ENCODE peak calls at places on chromosomes 16 and 17, in seven cellular contexts. Y is foreskin fibroblast; N is bronchial epithelial cell; A is ovary; K is CD8-positive, alpha-beta T cell; U is CD4-positive, alpha-beta T cell; G is GM12878. H is an unnamed sample.

GRCh38 chr16:82093901-82094300 is 58.8 kb downstream of the HSD17B2 start:
- DNase-seq in Y (no peak), N (peak; percentile 86), A (no peak), K (no peak), U (no peak), G (no peak), H (no peak)

GRCh38 chr17:73285916-73286862 is 24.5 kb upstream of the CPSF4L start:
- DNase-seq in Y (no peak), N (no peak), A (peak; percentile 58), K (no peak), U (no peak), G (no peak), H (no peak)

GRCh38 chr17:75557075-75557851 is 30.3 kb upstream of the MYO15B start:
- DNase-seq in Y (peak; percentile 41), N (peak; percentile 4), A (peak; percentile 66), K (no peak), U (no peak), G (no peak), H (peak; percentile 79)

GRCh38 chr16:85328665-85329058 is 216.4 kb upstream of the CIBAR2 start:
- DNase-seq in Y (no peak), N (no peak), A (no peak), K (no peak), U (no peak), G (no peak), H (no peak)

GRCh38 chr17:5238333-5238732 is 3.7 kb upstream of the SCIMP start:
- DNase-seq in Y (no peak), N (no peak), A (no peak), K (no peak), U (no peak), G (no peak), H (no peak)

GRCh38 chr17:17737938-17738894 is 57.0 kb downstream of the RAI1 start:
- DNase-seq in Y (no peak), N (peak; percentile 50), A (peak; percentile 73), K (no peak), U (no peak), G (no peak), H (no peak)

GRCh38 chr17:16129844-16130243 is 85.5 kb downstream of the NCOR1 start:
- DNase-seq in Y (no peak), N (no peak), A (no peak), K (no peak), U (no peak), G (no peak), H (no peak)

GRCh38 chr17:38606646-38607611 is 1.2 kb upstream of the SRCIN1 start:
- DNase-seq in Y (no peak), N (no peak), A (no peak), K (no peak), U (no peak), G (no peak), H (no peak)

GRCh38 chr17:73393962-73394361 is 82.2 kb upstream of the CDC42EP4 start:
- DNase-seq in Y (peak; percentile 14), N (peak; percentile 41), A (no peak), K (no peak), U (no peak), G (no peak), H (no peak)

GRCh38 chr16:9103546-9103945 is 12.1 kb downstream of the HAPSTR1 start:
- DNase-seq in Y (no peak), N (no peak), A (no peak), K (no peak), U (no peak), G (no peak), H (no peak)

GRCh38 chr17:27808629-27809028 is 8.3 kb upstream of the NOS2 start:
- DNase-seq in Y (no peak), N (no peak), A (no peak), K (no peak), U (no peak), G (peak; percentile 24), H (no peak)

GRCh38 chr16:74480150-74481029 is 59.1 kb upstream of the CLEC18B start:
- DNase-seq in Y (peak; percentile 75), N (peak; percentile 85), A (no peak), K (no peak), U (no peak), G (no peak), H (no peak)

GRCh38 chr17:79919164-79919585 is 79.9 kb upstream of the CBX4 start:
- DNase-seq in Y (peak; percentile 72), N (peak; percentile 26), A (peak; percentile 67), K (no peak), U (no peak), G (no peak), H (no peak)

GRCh38 chr16:79839851-79840321 is 239.3 kb upstream of the MAF start:
- DNase-seq in Y (no peak), N (no peak), A (peak; percentile 55), K (no peak), U (no peak), G (no peak), H (no peak)

GRCh38 chr17:82479602-82480001 is 21.1 kb downstream of the NARF start:
- DNase-seq in Y (no peak), N (no peak), A (no peak), K (no peak), U (no peak), G (no peak), H (no peak)

GRCh38 chr17:57097832-57098421 is 12.9 kb downstream of the AKAP1 start:
- DNase-seq in Y (peak; percentile 76), N (no peak), A (no peak), K (no peak), U (no peak), G (no peak), H (no peak)

GRCh38 chr17:62790554-62790953 is 17.6 kb downstream of the MARCHF10 start:
- DNase-seq in Y (peak; percentile 89), N (peak; percentile 75), A (no peak), K (no peak), U (no peak), G (no peak), H (no peak)

GRCh38 chr17:40901981-40902862 is 17.2 kb upstream of the KRT20 start:
- DNase-seq in Y (peak; percentile 64), N (peak; percentile 90), A (no peak), K (no peak), U (no peak), G (no peak), H (no peak)

GRCh38 chr16:86391486-86391885 is 118.8 kb upstream of the FOXF1 start:
- DNase-seq in Y (no peak), N (no peak), A (no peak), K (no peak), U (no peak), G (no peak), H (no peak)

GRCh38 chr16:55056585-55057520 is 126.2 kb downstream of the IRX5 start:
- DNase-seq in Y (peak; percentile 17), N (no peak), A (no peak), K (no peak), U (no peak), G (no peak), H (peak; percentile 43)
- TF ChIP-seq CTCF in Y (no peak), N (no peak), A (no peak), K (no peak), U (no peak), G (no peak), H (peak; percentile 50)

GRCh38 chr17:45230410-45230786 is 8.7 kb downstream of the FMNL1 start:
- DNase-seq in Y (no peak), N (no peak), A (no peak), K (no peak), U (no peak), G (no peak), H (no peak)

GRCh38 chr17:45230787-45231480 is 9.2 kb downstream of the FMNL1 start:
- DNase-seq in Y (peak; percentile 67), N (peak; percentile 56), A (no peak), K (no peak), U (no peak), G (no peak), H (no peak)

GRCh38 chr17:45229681-45230409 is 8.2 kb downstream of the FMNL1 start:
- DNase-seq in Y (no peak), N (no peak), A (no peak), K (no peak), U (no peak), G (no peak), H (no peak)

GRCh38 chr17:45232514-45233422 is 11.1 kb downstream of the FMNL1 start:
- DNase-seq in Y (no peak), N (no peak), A (no peak), K (no peak), U (no peak), G (no peak), H (no peak)

DNA sequence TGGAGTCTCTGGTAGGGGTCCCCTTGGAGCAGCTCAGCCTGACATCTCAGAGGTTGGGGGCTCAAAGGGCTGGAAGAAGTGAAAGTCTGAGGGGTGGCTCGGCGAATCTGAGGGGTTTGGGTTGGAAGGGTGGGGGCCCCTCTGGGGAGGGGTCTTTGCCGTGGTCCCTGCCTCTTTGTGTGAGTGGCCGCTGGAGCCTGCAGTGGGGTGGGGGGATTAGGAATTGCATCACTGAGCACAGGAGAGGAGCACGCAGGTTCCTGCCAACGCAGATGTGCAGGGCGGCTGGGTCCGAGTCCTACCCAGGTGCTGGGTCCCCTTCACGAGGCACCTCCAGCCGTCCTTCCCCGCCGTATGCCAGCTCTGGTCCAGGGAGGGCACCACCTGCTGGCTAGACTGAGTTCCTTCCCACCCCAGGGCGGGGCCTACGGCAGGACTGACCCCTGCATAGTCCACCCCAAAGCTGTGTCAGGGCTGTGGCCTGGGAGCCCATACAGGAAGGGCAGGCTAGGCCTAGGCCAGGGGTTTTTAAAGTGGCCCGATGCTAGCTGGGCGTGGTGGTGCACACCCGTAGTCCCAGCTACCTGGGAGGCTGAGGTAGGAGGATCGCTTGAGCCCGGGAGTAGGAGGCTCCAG is 9.9 kb downstream of the FMNL1 start:
- DNase-seq in Y (no peak), N (no peak), A (no peak), K (no peak), U (no peak), G (no peak), H (no peak)
- TF ChIP-seq CTCF in Y (peak; percentile 15), N (peak; percentile 36), A (no peak), K (no peak), U (peak; percentile 31), G (peak; percentile 43), H (peak; percentile 55)

GRCh38 chr17:2366747-2367494 is 29.6 kb downstream of the SGSM2 start:
- DNase-seq in Y (peak; percentile 37), N (no peak), A (peak; percentile 24), K (no peak), U (no peak), G (no peak), H (no peak)
- TF ChIP-seq CTCF in Y (no peak), N (peak; percentile 24), A (no peak), K (no peak), U (no peak), G (no peak), H (peak; percentile 30)

GRCh38 chr16:56424404-56424765 is 960 bp downstream of the AMFR start:
- DNase-seq in Y (peak; percentile 36), N (no peak), A (no peak), K (no peak), U (no peak), G (no peak), H (no peak)

GRCh38 chr16:56424791-56425438 is 430 bp downstream of the AMFR start:
- DNase-seq in Y (peak; percentile 48), N (no peak), A (peak; percentile 67), K (peak; percentile 12), U (peak; percentile 41), G (no peak), H (peak; percentile 53)

GRCh38 chr16:56423584-56424403 is 1.6 kb downstream of the AMFR start:
- DNase-seq in Y (no peak), N (no peak), A (no peak), K (no peak), U (no peak), G (peak; percentile 21), H (no peak)

GRCh38 chr16:56426585-56426984 is 1.2 kb upstream of the AMFR start:
- DNase-seq in Y (peak; percentile 47), N (peak; percentile 74), A (no peak), K (no peak), U (no peak), G (no peak), H (no peak)

GRCh38 chr16:56425439-56425832 is at the start of gene AMFR:
- DNase-seq in Y (peak; percentile 96), N (peak; percentile 55), A (peak; percentile 69), K (peak; percentile 49), U (peak; percentile 76), G (no peak), H (peak; percentile 66)
- TF ChIP-seq CTCF in Y (peak; percentile 0), N (peak; percentile 28), A (peak; percentile 80), K (peak; percentile 45), U (no peak), G (peak; percentile 14), H (peak; percentile 57)

H was measured in progenitor cell of endocrine pancreas.